ENCODE peak calls at places on chromosomes 11 and 22, in six cellular contexts. One of them, this sample, is unnamed.
A peak's percentile ranks its signal among the peaks of the same experiment; 100 is the strongest.

GRCh38 chr11:133776671-133777070 is 68.6 kb downstream of the SPATA19 start:
- DNase-seq in endodermal cell: no peak
- DNase-seq in fibroblast of mammary gland: no peak
- DNase-seq in CD8-positive, alpha-beta T cell: no peak
- DNase-seq in brain microvascular endothelial cell: no peak
- DNase-seq in IMR-90: no peak
- DNase-seq in this sample: no peak

GRCh38 chr11:92269021-92269420 is 44.4 kb downstream of the FAT3 start:
- DNase-seq in endodermal cell: no peak
- DNase-seq in IMR-90: peak; percentile 42
- DNase-seq in fibroblast of mammary gland: peak; percentile 23
- DNase-seq in CD8-positive, alpha-beta T cell: no peak
- DNase-seq in brain microvascular endothelial cell: peak; percentile 7
- DNase-seq in this sample: no peak

GRCh38 chr11:10272132-10272531 is 21.9 kb downstream of the SBF2 start:
- DNase-seq in CD8-positive, alpha-beta T cell: no peak
- DNase-seq in endodermal cell: no peak
- DNase-seq in fibroblast of mammary gland: no peak
- DNase-seq in brain microvascular endothelial cell: no peak
- DNase-seq in IMR-90: peak; percentile 53
- DNase-seq in this sample: no peak

GRCh38 chr22:46726066-46726985 is 11.7 kb downstream of the CERK start:
- DNase-seq in CD8-positive, alpha-beta T cell: no peak
- DNase-seq in fibroblast of mammary gland: peak; percentile 29
- DNase-seq in brain microvascular endothelial cell: no peak
- DNase-seq in IMR-90: no peak
- DNase-seq in endodermal cell: peak; percentile 31
- DNase-seq in this sample: no peak

GRCh38 chr22:45966320-45966891 is 10.6 kb downstream of the WNT7B start:
- DNase-seq in endodermal cell: no peak
- DNase-seq in IMR-90: no peak
- DNase-seq in fibroblast of mammary gland: no peak
- DNase-seq in CD8-positive, alpha-beta T cell: no peak
- DNase-seq in brain microvascular endothelial cell: no peak
- DNase-seq in this sample: no peak

GRCh38 chr22:24938741-24939341 is 7.7 kb downstream of the LHFPL7 start:
- DNase-seq in brain microvascular endothelial cell: no peak
- DNase-seq in CD8-positive, alpha-beta T cell: peak; percentile 20
- DNase-seq in fibroblast of mammary gland: peak; percentile 39
- DNase-seq in endodermal cell: peak; percentile 77
- DNase-seq in IMR-90: peak; percentile 25
- DNase-seq in this sample: no peak

GRCh38 chr22:32348031-32348611 is 9.5 kb upstream of the RFPL3 start:
- DNase-seq in fibroblast of mammary gland: no peak
- DNase-seq in endodermal cell: no peak
- DNase-seq in IMR-90: no peak
- DNase-seq in CD8-positive, alpha-beta T cell: no peak
- DNase-seq in brain microvascular endothelial cell: no peak
- DNase-seq in this sample: no peak

GRCh38 chr11:61959678-61960077 is 7.8 kb downstream of the FTH1 start:
- DNase-seq in endodermal cell: peak; percentile 47
- DNase-seq in CD8-positive, alpha-beta T cell: no peak
- DNase-seq in IMR-90: no peak
- DNase-seq in brain microvascular endothelial cell: no peak
- DNase-seq in fibroblast of mammary gland: no peak
- DNase-seq in this sample: no peak

GRCh38 chr11:72585762-72586590 is 88.2 kb downstream of the PDE2A start:
- DNase-seq in endodermal cell: peak; percentile 95
- DNase-seq in fibroblast of mammary gland: peak; percentile 50
- DNase-seq in IMR-90: peak; percentile 44
- DNase-seq in brain microvascular endothelial cell: peak; percentile 50
- DNase-seq in CD8-positive, alpha-beta T cell: peak; percentile 56
- DNase-seq in this sample: peak; percentile 52

DNA sequence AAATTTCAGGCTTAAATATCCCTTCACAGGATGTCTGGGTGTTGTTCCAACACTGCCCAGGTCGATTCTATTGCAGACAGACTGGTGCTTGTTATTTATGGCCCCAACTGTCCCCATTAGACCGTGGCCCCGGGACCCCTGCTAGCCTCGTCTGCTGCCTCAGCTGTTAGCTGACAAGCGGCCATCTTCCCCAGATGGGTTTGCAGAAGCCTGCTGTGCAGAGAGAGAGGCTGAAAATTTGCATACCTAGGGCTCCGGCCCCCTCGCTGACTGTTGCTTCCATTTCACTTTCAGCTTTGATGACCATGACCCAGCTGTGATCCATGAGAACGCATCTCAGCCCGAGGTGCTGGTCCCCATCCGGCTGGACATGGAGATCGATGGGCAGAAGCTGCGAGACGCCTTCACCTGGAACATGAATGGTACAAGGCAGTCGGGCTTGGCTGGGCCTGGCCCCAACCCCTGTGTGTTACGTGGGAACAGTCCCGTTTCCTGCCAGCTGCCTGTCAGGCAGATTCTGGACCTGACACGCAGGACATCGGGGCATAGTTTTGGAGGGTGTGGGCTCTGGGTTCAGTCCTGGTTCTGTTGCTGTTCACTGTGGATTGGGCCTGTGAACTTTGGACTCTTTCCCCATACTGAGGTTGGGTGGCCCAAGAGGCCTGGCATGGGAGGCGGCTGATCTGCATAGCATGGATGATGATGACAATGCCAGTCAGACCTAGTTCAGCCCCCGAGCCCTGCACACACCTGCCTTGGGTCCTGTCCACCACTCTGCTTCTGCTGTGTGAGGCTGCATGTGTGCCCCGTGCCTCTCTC is 16.4 kb downstream of the SMARCB1 start:
- DNase-seq in CD8-positive, alpha-beta T cell: no peak
- DNase-seq in fibroblast of mammary gland: no peak
- DNase-seq in IMR-90: no peak
- DNase-seq in endodermal cell: peak; percentile 47
- DNase-seq in brain microvascular endothelial cell: no peak
- DNase-seq in this sample: no peak
- H3K4me3 ChIP-seq in CD8-positive, alpha-beta T cell: no peak overlapping the region
- H3K4me3 ChIP-seq in fibroblast of mammary gland: no peak overlapping the region
- H3K4me3 ChIP-seq in IMR-90: no peak overlapping the region
- H3K4me3 ChIP-seq in endodermal cell: no peak overlapping the region
- H3K4me3 ChIP-seq in brain microvascular endothelial cell: no peak overlapping the region
- H3K4me3 ChIP-seq in this sample: no peak overlapping the region

GRCh38 chr11:125941241-125941605 is 4.6 kb upstream of the VSIG10L2 start:
- DNase-seq in CD8-positive, alpha-beta T cell: no peak
- DNase-seq in endodermal cell: no peak
- DNase-seq in IMR-90: no peak
- DNase-seq in fibroblast of mammary gland: no peak
- DNase-seq in brain microvascular endothelial cell: no peak
- DNase-seq in this sample: no peak
- H3K4me3 ChIP-seq in CD8-positive, alpha-beta T cell: no peak overlapping the region
- H3K4me3 ChIP-seq in endodermal cell: no peak overlapping the region
- H3K4me3 ChIP-seq in IMR-90: no peak overlapping the region
- H3K4me3 ChIP-seq in fibroblast of mammary gland: no peak overlapping the region
- H3K4me3 ChIP-seq in brain microvascular endothelial cell: no peak overlapping the region
- H3K4me3 ChIP-seq in this sample: no peak overlapping the region

GRCh38 chr11:38594881-38595280 is 1996.8 kb upstream of the RAG2 start:
- DNase-seq in CD8-positive, alpha-beta T cell: no peak
- DNase-seq in fibroblast of mammary gland: no peak
- DNase-seq in IMR-90: no peak
- DNase-seq in brain microvascular endothelial cell: no peak
- DNase-seq in endodermal cell: no peak
- DNase-seq in this sample: no peak

GRCh38 chr11:38593649-38594048 is 1995.6 kb upstream of the RAG2 start:
- DNase-seq in endodermal cell: no peak
- DNase-seq in IMR-90: peak; percentile 48
- DNase-seq in CD8-positive, alpha-beta T cell: no peak
- DNase-seq in brain microvascular endothelial cell: no peak
- DNase-seq in fibroblast of mammary gland: no peak
- DNase-seq in this sample: no peak

DNA sequence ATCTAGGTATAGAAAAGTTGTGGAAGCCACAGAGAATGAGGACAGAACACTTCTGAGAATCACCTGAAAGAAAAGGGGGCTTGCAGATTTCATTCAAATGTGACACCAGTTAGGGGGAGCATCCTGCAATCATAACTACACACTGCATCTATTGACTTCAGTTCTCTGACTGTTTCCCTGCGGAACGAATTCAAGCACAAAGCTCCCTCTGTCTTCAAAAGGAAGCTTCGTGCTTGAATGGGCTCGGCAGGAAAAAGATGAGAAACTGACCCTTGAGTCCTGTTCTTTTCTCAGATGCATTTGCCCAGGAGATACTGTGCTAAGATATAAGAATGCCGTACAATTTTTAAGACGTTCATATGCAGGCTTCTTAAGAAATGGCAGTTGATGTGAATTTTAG is 2000.4 kb upstream of the RAG2 start:
- DNase-seq in IMR-90: no peak
- DNase-seq in CD8-positive, alpha-beta T cell: no peak
- DNase-seq in brain microvascular endothelial cell: no peak
- DNase-seq in fibroblast of mammary gland: no peak
- DNase-seq in endodermal cell: no peak
- DNase-seq in this sample: no peak
- H3K4me3 ChIP-seq in IMR-90: no peak overlapping the region
- H3K4me3 ChIP-seq in CD8-positive, alpha-beta T cell: no peak overlapping the region
- H3K4me3 ChIP-seq in brain microvascular endothelial cell: no peak overlapping the region
- H3K4me3 ChIP-seq in fibroblast of mammary gland: no peak overlapping the region
- H3K4me3 ChIP-seq in endodermal cell: no peak overlapping the region
- H3K4me3 ChIP-seq in this sample: no peak overlapping the region

GRCh38 chr11:69010964-69011623 is 2.0 kb downstream of the MRGPRF start:
- DNase-seq in CD8-positive, alpha-beta T cell: peak; percentile 24
- DNase-seq in endodermal cell: peak; percentile 90
- DNase-seq in fibroblast of mammary gland: peak; percentile 67
- DNase-seq in IMR-90: peak; percentile 77
- DNase-seq in brain microvascular endothelial cell: peak; percentile 46
- DNase-seq in this sample: peak; percentile 78
- H3K4me3 ChIP-seq in CD8-positive, alpha-beta T cell: no peak overlapping the region
- H3K4me3 ChIP-seq in endodermal cell: peak overlapping the region; percentile 45
- H3K4me3 ChIP-seq in fibroblast of mammary gland: peak overlapping the region; percentile 50
- H3K4me3 ChIP-seq in IMR-90: peak overlapping the region; percentile 68
- H3K4me3 ChIP-seq in brain microvascular endothelial cell: peak overlapping the region; percentile 20
- H3K4me3 ChIP-seq in this sample: peak overlapping the region; percentile 81

DNA sequence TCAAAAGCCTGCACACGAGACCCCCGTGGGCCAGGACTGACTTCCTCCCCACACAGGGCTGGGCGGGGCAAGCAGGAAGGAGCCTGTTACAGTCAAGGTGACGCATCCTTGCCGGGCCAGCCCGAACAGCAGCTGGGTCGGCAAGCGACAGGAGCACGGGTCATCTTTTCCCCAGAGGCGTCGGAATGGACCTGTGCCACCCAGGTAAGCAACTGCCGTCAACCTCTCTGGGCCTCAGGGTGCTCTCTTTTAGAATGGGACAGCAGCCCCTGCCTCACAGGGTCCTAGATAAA is at the start of gene CYTH4:
- DNase-seq in fibroblast of mammary gland: no peak
- DNase-seq in CD8-positive, alpha-beta T cell: peak; percentile 84
- DNase-seq in IMR-90: no peak
- DNase-seq in brain microvascular endothelial cell: no peak
- DNase-seq in endodermal cell: no peak
- DNase-seq in this sample: peak; percentile 77
- H3K4me3 ChIP-seq in fibroblast of mammary gland: no peak within 1 kb of the TSS
- H3K4me3 ChIP-seq in CD8-positive, alpha-beta T cell: peak within 1 kb of the TSS; percentile 98
- H3K4me3 ChIP-seq in IMR-90: no peak within 1 kb of the TSS
- H3K4me3 ChIP-seq in brain microvascular endothelial cell: no peak within 1 kb of the TSS
- H3K4me3 ChIP-seq in endodermal cell: no peak within 1 kb of the TSS
- H3K4me3 ChIP-seq in this sample: peak within 1 kb of the TSS; percentile 35

DNA sequence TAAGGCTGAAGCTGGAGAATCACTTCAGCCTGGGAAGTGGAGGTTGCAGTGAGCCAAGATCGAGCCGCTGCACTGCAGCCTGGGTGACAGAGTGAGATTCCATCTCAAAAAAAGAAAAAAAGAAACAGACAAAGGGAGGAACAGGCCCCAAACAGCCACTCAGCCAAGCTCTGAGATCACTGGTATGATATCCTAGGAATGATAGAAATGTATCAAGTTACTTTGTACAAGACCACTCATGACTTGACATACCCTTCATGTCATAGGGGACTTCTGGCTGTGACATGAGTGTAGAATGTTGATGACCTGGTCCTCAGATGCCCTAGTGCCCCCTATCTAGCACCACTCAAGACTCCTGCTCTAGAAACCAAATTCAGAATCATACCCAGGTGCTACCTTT is 216.5 kb downstream of the NAV2 start:
- DNase-seq in brain microvascular endothelial cell: peak; percentile 52
- DNase-seq in fibroblast of mammary gland: no peak
- DNase-seq in CD8-positive, alpha-beta T cell: no peak
- DNase-seq in endodermal cell: no peak
- DNase-seq in IMR-90: no peak
- DNase-seq in this sample: no peak
- H3K4me3 ChIP-seq in brain microvascular endothelial cell: no peak overlapping the region
- H3K4me3 ChIP-seq in fibroblast of mammary gland: no peak overlapping the region
- H3K4me3 ChIP-seq in CD8-positive, alpha-beta T cell: no peak overlapping the region
- H3K4me3 ChIP-seq in endodermal cell: no peak overlapping the region
- H3K4me3 ChIP-seq in IMR-90: no peak overlapping the region
- H3K4me3 ChIP-seq in this sample: no peak overlapping the region

GRCh38 chr11:536841-537621 is at the start of gene LRRC56:
- DNase-seq in brain microvascular endothelial cell: peak; percentile 79
- DNase-seq in CD8-positive, alpha-beta T cell: peak; percentile 89
- DNase-seq in IMR-90: peak; percentile 77
- DNase-seq in endodermal cell: peak; percentile 93
- DNase-seq in fibroblast of mammary gland: peak; percentile 60
- DNase-seq in this sample: peak; percentile 65
- H3K4me3 ChIP-seq in brain microvascular endothelial cell: peak within 1 kb of the TSS; percentile 40
- H3K4me3 ChIP-seq in CD8-positive, alpha-beta T cell: peak within 1 kb of the TSS; percentile 52
- H3K4me3 ChIP-seq in IMR-90: peak within 1 kb of the TSS; percentile 34
- H3K4me3 ChIP-seq in endodermal cell: peak within 1 kb of the TSS; percentile 77
- H3K4me3 ChIP-seq in fibroblast of mammary gland: peak within 1 kb of the TSS; percentile 13
- H3K4me3 ChIP-seq in this sample: peak within 1 kb of the TSS; percentile 81